ENCODE peak calls at places on chromosomes 4 and X, in nine cellular contexts. One of them, this sample, is unnamed.

GRCh38 chr4:17111959-17112659 is 213.7 kb upstream of the LDB2 start:
- DNase-seq in AG09309: no peak
- DNase-seq in Panc1: no peak
- DNase-seq in heart right ventricle: peak
- DNase-seq in body of pancreas: no peak
- DNase-seq in fibroblast of lung: no peak
- DNase-seq in testis: peak
- DNase-seq in WTC11: peak
- DNase-seq in IMR-90: no peak
- DNase-seq in this sample: peak

GRCh38 chr4:168880087-168880675 is 129.9 kb downstream of the CBR4 start:
- DNase-seq in AG09309: no peak
- DNase-seq in Panc1: no peak
- DNase-seq in heart right ventricle: no peak
- DNase-seq in body of pancreas: no peak
- DNase-seq in fibroblast of lung: peak
- DNase-seq in testis: no peak
- DNase-seq in WTC11: no peak
- DNase-seq in IMR-90: peak
- DNase-seq in this sample: no peak

GRCh38 chrX:8868906-8869305 is 67.7 kb upstream of the FAM9A start:
- DNase-seq in AG09309: no peak
- DNase-seq in Panc1: no peak
- DNase-seq in heart right ventricle: no peak
- DNase-seq in body of pancreas: no peak
- DNase-seq in fibroblast of lung: peak
- DNase-seq in testis: no peak
- DNase-seq in WTC11: no peak
- DNase-seq in IMR-90: peak
- DNase-seq in this sample: no peak

GRCh38 chrX:47177079-47177478 is 16.6 kb upstream of the UBA1 start:
- DNase-seq in AG09309: no peak
- DNase-seq in Panc1: no peak
- DNase-seq in heart right ventricle: no peak
- DNase-seq in body of pancreas: no peak
- DNase-seq in fibroblast of lung: no peak
- DNase-seq in testis: no peak
- DNase-seq in WTC11: no peak
- DNase-seq in IMR-90: no peak
- DNase-seq in this sample: no peak

GRCh38 chrX:50747471-50747900 is 66.5 kb downstream of the SHROOM4 start:
- DNase-seq in AG09309: peak
- DNase-seq in Panc1: peak
- DNase-seq in heart right ventricle: no peak
- DNase-seq in body of pancreas: no peak
- DNase-seq in fibroblast of lung: peak
- DNase-seq in testis: no peak
- DNase-seq in WTC11: peak
- DNase-seq in IMR-90: peak
- DNase-seq in this sample: no peak

GRCh38 chr4:24855741-24856140 is 57.1 kb downstream of the CCDC149 start:
- DNase-seq in AG09309: no peak
- DNase-seq in Panc1: no peak
- DNase-seq in heart right ventricle: no peak
- DNase-seq in body of pancreas: no peak
- DNase-seq in fibroblast of lung: no peak
- DNase-seq in testis: no peak
- DNase-seq in WTC11: no peak
- DNase-seq in IMR-90: no peak
- DNase-seq in this sample: no peak

GRCh38 chr4:164224871-164225270 is 529.1 kb upstream of the SMIM31 start:
- DNase-seq in AG09309: no peak
- DNase-seq in Panc1: no peak
- DNase-seq in heart right ventricle: no peak
- DNase-seq in body of pancreas: no peak
- DNase-seq in fibroblast of lung: no peak
- DNase-seq in testis: no peak
- DNase-seq in WTC11: no peak
- DNase-seq in IMR-90: no peak
- DNase-seq in this sample: no peak

GRCh38 chrX:32116047-32116446 is 1044.2 kb upstream of the FTHL17 start:
- DNase-seq in AG09309: no peak
- DNase-seq in Panc1: no peak
- DNase-seq in heart right ventricle: no peak
- DNase-seq in body of pancreas: no peak
- DNase-seq in fibroblast of lung: no peak
- DNase-seq in testis: no peak
- DNase-seq in WTC11: no peak
- DNase-seq in IMR-90: no peak
- DNase-seq in this sample: no peak

GRCh38 chrX:114797494-114797893 is 213.6 kb downstream of the HTR2C start:
- DNase-seq in AG09309: no peak
- DNase-seq in Panc1: no peak
- DNase-seq in heart right ventricle: no peak
- DNase-seq in body of pancreas: no peak
- DNase-seq in fibroblast of lung: no peak
- DNase-seq in testis: no peak
- DNase-seq in WTC11: no peak
- DNase-seq in IMR-90: no peak
- DNase-seq in this sample: no peak

DNA sequence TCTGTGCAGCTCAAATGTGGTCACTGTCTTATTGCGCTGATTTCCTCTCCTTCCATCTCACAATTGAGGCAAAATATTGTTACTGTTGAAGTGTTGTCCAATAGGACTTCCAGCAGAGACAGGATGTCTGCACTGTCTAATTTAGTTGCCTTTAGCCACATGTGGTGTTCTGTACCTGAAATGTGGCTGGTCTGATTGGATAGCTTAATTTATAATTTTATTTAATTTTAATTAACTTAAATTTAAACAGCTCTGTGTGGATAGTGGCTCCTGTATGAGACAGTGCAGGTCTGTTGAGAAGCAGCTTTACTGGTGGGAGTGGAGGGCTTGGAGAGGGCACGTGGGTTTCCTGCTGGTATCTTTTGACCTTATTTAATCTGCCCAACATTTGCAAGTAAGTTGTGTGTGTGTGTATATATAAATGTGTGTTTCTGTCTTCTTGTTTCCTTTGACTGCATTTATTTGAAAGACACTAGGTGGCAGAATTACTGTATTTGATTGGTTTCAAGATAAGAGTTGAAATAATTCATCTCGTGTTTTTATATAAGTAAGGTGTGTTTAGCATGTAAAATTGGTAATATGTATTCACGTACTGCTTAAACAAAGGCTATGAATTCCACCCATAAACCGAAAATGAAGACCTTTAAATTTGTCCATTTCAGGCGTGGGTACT is 55.3 kb upstream of the MSANTD1 start:
- DNase-seq in AG09309: no peak
- DNase-seq in Panc1: no peak
- DNase-seq in heart right ventricle: no peak
- DNase-seq in body of pancreas: no peak
- DNase-seq in fibroblast of lung: peak
- DNase-seq in testis: no peak
- DNase-seq in WTC11: no peak
- DNase-seq in IMR-90: peak
- DNase-seq in this sample: no peak
- TF ChIP-seq CTCF in AG09309: peak
- TF ChIP-seq CTCF in Panc1: no peak
- TF ChIP-seq CTCF in heart right ventricle: peak
- TF ChIP-seq CTCF in body of pancreas: no peak
- TF ChIP-seq CTCF in fibroblast of lung: no peak
- TF ChIP-seq CTCF in testis: no peak
- TF ChIP-seq CTCF in WTC11: no peak
- TF ChIP-seq CTCF in IMR-90: peak
- TF ChIP-seq CTCF in this sample: peak

GRCh38 chr4:6701371-6701770 is 7.7 kb downstream of the S100P start:
- DNase-seq in AG09309: no peak
- DNase-seq in Panc1: no peak
- DNase-seq in heart right ventricle: no peak
- DNase-seq in body of pancreas: no peak
- DNase-seq in fibroblast of lung: no peak
- DNase-seq in testis: peak
- DNase-seq in WTC11: peak
- DNase-seq in IMR-90: no peak
- DNase-seq in this sample: peak
- TF ChIP-seq CTCF in AG09309: peak
- TF ChIP-seq CTCF in Panc1: peak
- TF ChIP-seq CTCF in heart right ventricle: peak
- TF ChIP-seq CTCF in body of pancreas: no peak
- TF ChIP-seq CTCF in fibroblast of lung: no peak
- TF ChIP-seq CTCF in testis: peak
- TF ChIP-seq CTCF in WTC11: peak
- TF ChIP-seq CTCF in IMR-90: peak
- TF ChIP-seq CTCF in this sample: peak

GRCh38 chr4:63563288-63564014 is 845.8 kb downstream of the TECRL start:
- DNase-seq in AG09309: no peak
- DNase-seq in Panc1: no peak
- DNase-seq in heart right ventricle: no peak
- DNase-seq in body of pancreas: no peak
- DNase-seq in fibroblast of lung: no peak
- DNase-seq in testis: peak
- DNase-seq in WTC11: peak
- DNase-seq in IMR-90: no peak
- DNase-seq in this sample: no peak
- TF ChIP-seq CTCF in AG09309: no peak
- TF ChIP-seq CTCF in Panc1: peak
- TF ChIP-seq CTCF in heart right ventricle: no peak
- TF ChIP-seq CTCF in body of pancreas: no peak
- TF ChIP-seq CTCF in fibroblast of lung: no peak
- TF ChIP-seq CTCF in testis: no peak
- TF ChIP-seq CTCF in WTC11: no peak
- TF ChIP-seq CTCF in IMR-90: no peak
- TF ChIP-seq CTCF in this sample: no peak

GRCh38 chrX:150772150-150772970 is 79.2 kb downstream of the MTMR1 start:
- DNase-seq in AG09309: no peak
- DNase-seq in Panc1: peak
- DNase-seq in heart right ventricle: peak
- DNase-seq in body of pancreas: peak
- DNase-seq in fibroblast of lung: peak
- DNase-seq in testis: peak
- DNase-seq in WTC11: peak
- DNase-seq in IMR-90: peak
- DNase-seq in this sample: peak
- TF ChIP-seq CTCF in AG09309: peak
- TF ChIP-seq CTCF in Panc1: no peak
- TF ChIP-seq CTCF in heart right ventricle: peak
- TF ChIP-seq CTCF in body of pancreas: peak
- TF ChIP-seq CTCF in fibroblast of lung: peak
- TF ChIP-seq CTCF in testis: peak
- TF ChIP-seq CTCF in WTC11: peak
- TF ChIP-seq CTCF in IMR-90: peak
- TF ChIP-seq CTCF in this sample: peak

DNA sequence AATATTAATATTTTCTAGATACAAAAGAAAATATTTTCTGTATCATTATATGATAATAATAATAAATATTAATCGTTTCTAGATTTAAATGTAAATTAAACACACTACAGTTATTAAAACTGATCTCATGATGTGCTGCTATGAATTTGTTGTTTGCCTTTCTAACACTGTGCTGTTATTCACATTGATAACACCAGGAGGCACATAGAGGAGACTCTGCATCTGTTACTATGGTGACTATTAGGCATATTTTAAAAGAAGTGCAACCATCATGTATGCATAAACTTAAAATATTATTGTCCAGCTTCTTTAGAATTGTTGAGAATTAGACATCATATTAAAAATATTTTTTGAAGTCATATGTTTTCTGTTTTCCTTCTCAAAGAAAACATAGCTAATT is 11.8 kb upstream of the PDGFC start:
- DNase-seq in AG09309: no peak
- DNase-seq in Panc1: no peak
- DNase-seq in heart right ventricle: no peak
- DNase-seq in body of pancreas: no peak
- DNase-seq in fibroblast of lung: peak
- DNase-seq in testis: no peak
- DNase-seq in WTC11: no peak
- DNase-seq in IMR-90: peak
- DNase-seq in this sample: no peak
- TF ChIP-seq CTCF in AG09309: peak
- TF ChIP-seq CTCF in Panc1: peak
- TF ChIP-seq CTCF in heart right ventricle: peak
- TF ChIP-seq CTCF in body of pancreas: peak
- TF ChIP-seq CTCF in fibroblast of lung: peak
- TF ChIP-seq CTCF in testis: no peak
- TF ChIP-seq CTCF in WTC11: no peak
- TF ChIP-seq CTCF in IMR-90: peak
- TF ChIP-seq CTCF in this sample: no peak

This sample was measured in activated CD8-positive, alpha-beta T cell treated with anti-CD3 and anti-CD28 coated beads for 36 hours.